ENCODE peak calls at places on chromosomes 13 and 19, in ten cellular contexts. W is Karpas-422; D is substantia nigra; Q is tibial nerve; B is HT1080; N is skeletal muscle cell; A is CD4-positive, alpha-beta T cell; M is cardiac fibroblast; F is astrocyte of the spinal cord; Y is H9. L is an unnamed sample.

GRCh38 chr19:51200071-51200470 is 24.8 kb upstream of the CD33 start:
- DNase-seq in W (no peak), D (no peak), Q (no peak), B (no peak), N (no peak), A (no peak), M (no peak), F (no peak), Y (no peak), L (no peak)

GRCh38 chr19:620166-620862 is 13.0 kb downstream of the POLRMT start:
- DNase-seq in W (no peak), D (no peak), Q (no peak), B (no peak), N (no peak), A (no peak), M (no peak), F (no peak), Y (no peak), L (no peak)

GRCh38 chr13:50731400-50731799 is 112.1 kb downstream of the DLEU7 start:
- DNase-seq in W (no peak), D (no peak), Q (no peak), B (peak), N (no peak), A (no peak), M (peak), F (peak), Y (no peak), L (no peak)

GRCh38 chr19:41311072-41311471 is 1.1 kb downstream of the CCDC97 start:
- DNase-seq in W (no peak), D (no peak), Q (no peak), B (no peak), N (no peak), A (no peak), M (no peak), F (no peak), Y (no peak), L (no peak)

GRCh38 chr13:31395090-31395489 is 195.3 kb downstream of the B3GLCT start:
- DNase-seq in W (no peak), D (no peak), Q (no peak), B (no peak), N (no peak), A (no peak), M (no peak), F (no peak), Y (no peak), L (no peak)

GRCh38 chr13:49046002-49046401 is 70.3 kb downstream of the FNDC3A start:
- DNase-seq in W (no peak), D (no peak), Q (no peak), B (no peak), N (no peak), A (no peak), M (no peak), F (no peak), Y (no peak), L (no peak)

GRCh38 chr13:70253411-70253810 is 145.2 kb upstream of the KLHL1 start:
- DNase-seq in W (no peak), D (no peak), Q (no peak), B (peak), N (no peak), A (no peak), M (no peak), F (no peak), Y (no peak), L (no peak)

GRCh38 chr19:24060687-24061356 is 26.2 kb upstream of the ZNF254 start:
- DNase-seq in W (no peak), D (no peak), Q (no peak), B (peak), N (no peak), A (no peak), M (no peak), F (no peak), Y (no peak), L (no peak)

GRCh38 chr13:29369060-29369743 is 226.3 kb downstream of the SLC7A1 start:
- DNase-seq in W (peak), D (no peak), Q (no peak), B (peak), N (peak), A (no peak), M (peak), F (peak), Y (peak), L (peak)

GRCh38 chr13:109500146-109500773 is 286.1 kb downstream of the IRS2 start:
- DNase-seq in W (no peak), D (no peak), Q (no peak), B (peak), N (peak), A (no peak), M (peak), F (no peak), Y (peak), L (no peak)

GRCh38 chr19:18589380-18590272 is 1.0 kb downstream of the REX1BD start:
- DNase-seq in W (peak), D (no peak), Q (no peak), B (peak), N (peak), A (peak), M (peak), F (peak), Y (peak), L (peak)

GRCh38 chr13:36344173-36344572 is 2.0 kb downstream of the SPART start:
- DNase-seq in W (no peak), D (no peak), Q (no peak), B (peak), N (peak), A (no peak), M (peak), F (no peak), Y (no peak), L (peak)

GRCh38 chr19:44903602-44904425 is 1.8 kb upstream of the APOE start:
- DNase-seq in W (peak), D (peak), Q (peak), B (peak), N (no peak), A (peak), M (peak), F (peak), Y (peak), L (peak)

GRCh38 chr19:46772170-46773017 is 16.0 kb downstream of the SLC1A5 start:
- DNase-seq in W (peak), D (no peak), Q (no peak), B (no peak), N (no peak), A (no peak), M (no peak), F (no peak), Y (no peak), L (no peak)

GRCh38 chr19:13244920-13245319 is 94.7 kb downstream of the IER2 start:
- DNase-seq in W (no peak), D (no peak), Q (no peak), B (no peak), N (no peak), A (no peak), M (no peak), F (no peak), Y (no peak), L (no peak)

GRCh38 chr13:40453666-40454030 is 212.8 kb downstream of the FOXO1 start:
- DNase-seq in W (no peak), D (no peak), Q (no peak), B (no peak), N (no peak), A (no peak), M (no peak), F (no peak), Y (no peak), L (no peak)

GRCh38 chr13:109874921-109875454 is 88.6 kb upstream of the IRS2 start:
- DNase-seq in W (no peak), D (no peak), Q (no peak), B (peak), N (no peak), A (no peak), M (peak), F (peak), Y (no peak), L (peak)

GRCh38 chr19:49119411-49120324 is at the start of gene PPFIA3:
- DNase-seq in W (no peak), D (no peak), Q (peak), B (peak), N (no peak), A (no peak), M (peak), F (peak), Y (peak), L (peak)

GRCh38 chr13:101115762-101116161 is 300.5 kb downstream of the NALCN start:
- DNase-seq in W (no peak), D (no peak), Q (no peak), B (peak), N (no peak), A (no peak), M (peak), F (peak), Y (peak), L (no peak)

GRCh38 chr13:28340272-28340793 is 154.6 kb downstream of the FLT1 start:
- DNase-seq in W (peak), D (no peak), Q (no peak), B (no peak), N (no peak), A (no peak), M (no peak), F (no peak), Y (no peak), L (no peak)

GRCh38 chr19:5430237-5430636 is 25.0 kb upstream of the ZNRF4 start:
- DNase-seq in W (no peak), D (no peak), Q (no peak), B (no peak), N (no peak), A (no peak), M (no peak), F (no peak), Y (peak), L (no peak)